ENCODE peak calls at places on chromosomes 12 and 14, in seven cellular contexts. V is A549, P is esophagus squamous epithelium, E is esophagus muscularis mucosa, N is aorta, M is neuronal stem cell, Y is pancreas. Z is an unnamed sample.

GRCh38 chr12:21065845-21066244 is 65.1 kb upstream of the SLCO1B1 start:
- DNase-seq in V (no peak), P (no peak), E (no peak), N (no peak), M (no peak), Y (no peak), Z (no peak)

GRCh38 chr12:13194462-13195110 is 1.9 kb upstream of the EMP1 start:
- DNase-seq in V (no peak), P (no peak), E (no peak), N (no peak), M (no peak), Y (no peak), Z (no peak)

GRCh38 chr12:124617615-124618014 is 50.2 kb upstream of the NCOR2 start:
- DNase-seq in V (no peak), P (no peak), E (no peak), N (no peak), M (no peak), Y (peak; percentile 32), Z (no peak)

GRCh38 chr12:46774011-46774633 is 51.7 kb downstream of the SLC38A4 start:
- DNase-seq in V (no peak), P (no peak), E (no peak), N (no peak), M (no peak), Y (no peak), Z (no peak)

GRCh38 chr12:74476234-74476633 is 61.4 kb upstream of the ATXN7L3B start:
- DNase-seq in V (no peak), P (no peak), E (no peak), N (no peak), M (no peak), Y (no peak), Z (no peak)

GRCh38 chr14:80324649-80325048 is 113.3 kb upstream of the DIO2 start:
- DNase-seq in V (no peak), P (no peak), E (no peak), N (no peak), M (no peak), Y (no peak), Z (no peak)

GRCh38 chr14:31992051-31992450 is 85.1 kb upstream of the ARHGAP5 start:
- DNase-seq in V (no peak), P (no peak), E (no peak), N (no peak), M (no peak), Y (no peak), Z (no peak)

GRCh38 chr12:29957835-29958234 is 174.1 kb upstream of the TMTC1 start:
- DNase-seq in V (no peak), P (no peak), E (no peak), N (no peak), M (no peak), Y (no peak), Z (no peak)

GRCh38 chr12:14219156-14219555 is 146.3 kb upstream of the ATF7IP start:
- DNase-seq in V (no peak), P (no peak), E (no peak), N (no peak), M (no peak), Y (no peak), Z (no peak)

GRCh38 chr12:121190523-121191031 is 19.4 kb upstream of the P2RX4 start:
- DNase-seq in V (no peak), P (no peak), E (no peak), N (no peak), M (no peak), Y (no peak), Z (no peak)

GRCh38 chr12:80195143-80195726 is 95.9 kb downstream of the OTOGL start:
- DNase-seq in V (peak; percentile 39), P (no peak), E (no peak), N (no peak), M (peak; percentile 26), Y (no peak), Z (no peak)

GRCh38 chr14:100851946-100852620 is 26.2 kb downstream of the MEG3 start:
- DNase-seq in V (no peak), P (no peak), E (no peak), N (peak; percentile 65), M (no peak), Y (no peak), Z (no peak)

GRCh38 chr12:26571539-26571938 is 261.5 kb downstream of the ITPR2 start:
- DNase-seq in V (no peak), P (no peak), E (peak; percentile 50), N (no peak), M (no peak), Y (peak; percentile 7), Z (no peak)

GRCh38 chr12:64883264-64884163 is 59.1 kb downstream of the TBC1D30 start:
- DNase-seq in V (peak; percentile 27), P (no peak), E (no peak), N (no peak), M (no peak), Y (no peak), Z (no peak)

GRCh38 chr12:95204141-95204866 is 13.0 kb downstream of the FGD6 start:
- DNase-seq in V (peak; percentile 92), P (no peak), E (no peak), N (no peak), M (no peak), Y (no peak), Z (no peak)

GRCh38 chr14:95496111-95496681 is 20.3 kb downstream of the SYNE3 start:
- DNase-seq in V (no peak), P (no peak), E (no peak), N (peak; percentile 50), M (no peak), Y (no peak), Z (no peak)

GRCh38 chr14:89206426-89206825 is 210.6 kb downstream of the FOXN3 start:
- DNase-seq in V (no peak), P (no peak), E (no peak), N (no peak), M (no peak), Y (no peak), Z (no peak)

GRCh38 chr14:62307844-62308243 is 545.6 kb downstream of the SNAPC1 start:
- DNase-seq in V (no peak), P (no peak), E (no peak), N (no peak), M (no peak), Y (no peak), Z (no peak)

GRCh38 chr14:62301911-62302310 is 539.7 kb downstream of the SNAPC1 start:
- DNase-seq in V (no peak), P (no peak), E (no peak), N (no peak), M (no peak), Y (no peak), Z (no peak)

GRCh38 chr14:62301076-62301475 is 538.9 kb downstream of the SNAPC1 start:
- DNase-seq in V (no peak), P (no peak), E (no peak), N (no peak), M (no peak), Y (no peak), Z (no peak)

GRCh38 chr14:62303437-62303836 is 541.2 kb downstream of the SNAPC1 start:
- DNase-seq in V (no peak), P (no peak), E (no peak), N (no peak), M (no peak), Y (no peak), Z (no peak)

DNA sequence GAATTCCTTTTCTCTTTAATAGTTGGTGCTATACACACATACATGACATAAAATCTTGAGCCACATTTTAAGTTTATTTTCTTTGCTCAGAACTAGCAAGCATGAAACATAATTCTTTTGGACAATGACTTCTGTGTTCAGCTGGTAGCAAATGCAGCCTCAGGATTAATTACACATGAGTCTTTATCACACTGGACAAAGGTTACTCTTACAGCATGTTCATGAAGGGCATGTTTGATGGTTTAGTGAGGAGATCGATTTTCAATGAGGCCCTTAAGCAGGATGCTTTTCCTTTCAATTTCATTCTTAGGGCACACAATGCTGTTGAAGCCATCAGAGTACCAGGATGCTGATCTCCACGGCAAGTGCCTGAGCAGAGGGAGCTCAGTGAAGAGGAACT is 542.0 kb downstream of the SNAPC1 start:
- DNase-seq in V (no peak), P (no peak), E (no peak), N (no peak), M (no peak), Y (no peak), Z (no peak)
- H3K4me1 ChIP-seq in V (no peaks in the 10 kb centered on the region), P (no peaks in the 10 kb centered on the region), E (no peaks in the 10 kb centered on the region), N (no peaks in the 10 kb centered on the region), M (no peaks in the 10 kb centered on the region), Y (no peaks in the 10 kb centered on the region), Z (no peaks in the 10 kb centered on the region)

GRCh38 chr12:6463858-6464257 is 6.6 kb downstream of the VAMP1 start:
- DNase-seq in V (no peak), P (no peak), E (no peak), N (peak; percentile 32), M (no peak), Y (no peak), Z (no peak)

GRCh38 chr12:6464531-6464930 is 5.9 kb downstream of the VAMP1 start:
- DNase-seq in V (no peak), P (no peak), E (no peak), N (peak; percentile 69), M (no peak), Y (no peak), Z (no peak)

GRCh38 chr12:6468283-6468575 is 2.2 kb downstream of the VAMP1 start:
- DNase-seq in V (no peak), P (no peak), E (no peak), N (no peak), M (no peak), Y (no peak), Z (no peak)

GRCh38 chr12:6465467-6466183 is 4.9 kb downstream of the VAMP1 start:
- DNase-seq in V (peak; percentile 87), P (no peak), E (no peak), N (no peak), M (peak; percentile 65), Y (no peak), Z (peak; percentile 41)

DNA sequence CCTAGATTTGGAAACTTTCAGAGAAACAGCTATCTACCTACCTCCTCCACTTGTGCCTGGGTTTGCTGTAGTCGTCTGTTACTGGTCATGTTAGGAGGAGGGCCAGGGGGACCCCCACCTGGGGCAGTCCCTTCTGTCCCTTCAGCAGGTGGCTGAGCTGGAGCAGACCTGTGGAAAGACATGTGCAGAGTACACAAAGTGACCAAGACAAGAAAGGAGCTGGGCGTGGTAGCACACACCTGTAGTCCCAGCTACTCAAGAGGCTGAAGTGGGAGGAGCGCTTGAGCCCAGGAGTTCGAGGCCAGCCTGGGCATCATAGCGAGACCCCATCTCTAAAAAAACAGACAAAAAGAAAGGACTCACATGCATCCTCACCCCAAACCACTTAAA is 4.3 kb downstream of the VAMP1 start:
- DNase-seq in V (no peak), P (no peak), E (no peak), N (no peak), M (no peak), Y (no peak), Z (no peak)
- H3K4me1 ChIP-seq in V (peaks cover 31% of the 10 kb centered on the region), P (peaks cover 38% of the 10 kb centered on the region), E (peaks cover 22% of the 10 kb centered on the region), N (peaks cover 3% of the 10 kb centered on the region), M (peaks cover 5% of the 10 kb centered on the region), Y (peaks cover 10% of the 10 kb centered on the region), Z (peaks cover 75% of the 10 kb centered on the region)

GRCh38 chr12:101859664-101860607 is 17.4 kb upstream of the DRAM1 start:
- DNase-seq in V (no peak), P (no peak), E (no peak), N (no peak), M (no peak), Y (no peak), Z (no peak)
- H3K4me1 ChIP-seq in V (peaks cover 37% of the 10 kb centered on the region), P (peaks cover 4% of the 10 kb centered on the region), E (no peaks in the 10 kb centered on the region), N (no peaks in the 10 kb centered on the region), M (no peaks in the 10 kb centered on the region), Y (no peaks in the 10 kb centered on the region), Z (no peaks in the 10 kb centered on the region)

DNA sequence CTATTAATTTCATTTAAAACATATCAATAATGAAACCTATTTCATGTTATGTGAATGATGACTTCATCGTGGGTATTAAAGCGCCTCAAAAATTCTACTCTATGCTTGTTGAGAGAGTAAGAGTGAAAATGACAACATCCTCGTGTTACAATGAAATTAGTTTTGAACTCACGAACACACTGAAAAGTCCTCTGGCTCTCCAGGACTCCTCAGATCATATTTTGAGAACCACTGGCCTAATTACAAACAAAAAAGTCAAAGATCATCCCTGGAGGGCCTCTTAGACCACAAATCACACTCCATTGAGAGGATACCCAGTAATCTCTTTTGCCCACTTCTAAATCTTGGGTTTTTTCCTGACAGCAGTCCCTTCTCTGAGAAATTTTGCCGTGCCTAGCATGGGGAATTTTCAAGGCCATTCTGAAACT is 19.1 kb downstream of the DAAM1 start:
- DNase-seq in V (no peak), P (no peak), E (no peak), N (no peak), M (no peak), Y (no peak), Z (no peak)
- H3K4me1 ChIP-seq in V (no peaks in the 10 kb centered on the region), P (peaks cover 5% of the 10 kb centered on the region), E (peaks cover 23% of the 10 kb centered on the region), N (peaks cover 2% of the 10 kb centered on the region), M (peaks cover 2% of the 10 kb centered on the region), Y (peaks cover under 1% of the 10 kb centered on the region), Z (no peaks in the 10 kb centered on the region)